ENCODE peak calls at places on chromosomes 13 and 19, in eight cellular contexts. A is RWPE2, G is PC-9, K is fibroblast of lung, T is body of pancreas, X is GM23338, J is colonic mucosa, F is HCT116. V is an unnamed sample.
A peak's percentile ranks its signal among the peaks of the same experiment; 100 is the strongest.

GRCh38 chr19:2329528-2329927 is 1.0 kb downstream of the SPPL2B start:
- DNase-seq in A (no peak), G (no peak), K (no peak), T (no peak), X (no peak), J (peak; percentile 36), F (no peak), V (no peak)

GRCh38 chr19:42092350-42092749 is 16.4 kb downstream of the ZNF574 start:
- DNase-seq in A (no peak), G (peak; percentile 59), K (no peak), T (peak; percentile 36), X (peak; percentile 82), J (peak; percentile 63), F (no peak), V (peak; percentile 45)

GRCh38 chr13:27309967-27310598 is 39.5 kb downstream of the RASL11A start:
- DNase-seq in A (no peak), G (peak; percentile 71), K (peak; percentile 23), T (no peak), X (no peak), J (no peak), F (peak; percentile 56), V (no peak)

GRCh38 chr19:54114340-54114826 is 1.1 kb downstream of the TFPT start:
- DNase-seq in A (no peak), G (no peak), K (peak; percentile 53), T (peak; percentile 52), X (peak; percentile 64), J (peak; percentile 53), F (no peak), V (no peak)

GRCh38 chr13:98925949-98926348 is 51.9 kb downstream of the DOCK9 start:
- DNase-seq in A (no peak), G (peak; percentile 50), K (no peak), T (no peak), X (peak; percentile 32), J (no peak), F (no peak), V (no peak)

GRCh38 chr13:48497669-48498068 is 35.2 kb downstream of the RCBTB2 start:
- DNase-seq in A (no peak), G (no peak), K (no peak), T (no peak), X (no peak), J (no peak), F (no peak), V (no peak)

GRCh38 chr13:72931311-72931710 is 127.5 kb upstream of the KLF5 start:
- DNase-seq in A (no peak), G (no peak), K (no peak), T (no peak), X (no peak), J (no peak), F (no peak), V (no peak)

GRCh38 chr19:15466851-15467733 is 2.7 kb upstream of the RASAL3 start:
- DNase-seq in A (no peak), G (peak; percentile 80), K (peak; percentile 79), T (no peak), X (no peak), J (no peak), F (no peak), V (no peak)

GRCh38 chr19:34461375-34462100 is 20.0 kb upstream of the WTIP start:
- DNase-seq in A (no peak), G (no peak), K (peak; percentile 41), T (no peak), X (no peak), J (no peak), F (no peak), V (no peak)

GRCh38 chr13:46615888-46616531 is 63.0 kb downstream of the LRCH1 start:
- DNase-seq in A (no peak), G (no peak), K (peak; percentile 20), T (no peak), X (no peak), J (no peak), F (no peak), V (no peak)

GRCh38 chr13:46617382-46617781 is 64.4 kb downstream of the LRCH1 start:
- DNase-seq in A (no peak), G (no peak), K (no peak), T (no peak), X (no peak), J (no peak), F (no peak), V (no peak)

GRCh38 chr13:46613409-46614049 is 60.6 kb downstream of the LRCH1 start:
- DNase-seq in A (no peak), G (no peak), K (no peak), T (no peak), X (peak; percentile 69), J (no peak), F (no peak), V (no peak)

GRCh38 chr13:46612258-46612657 is 59.3 kb downstream of the LRCH1 start:
- DNase-seq in A (no peak), G (no peak), K (no peak), T (no peak), X (no peak), J (no peak), F (no peak), V (no peak)

DNA sequence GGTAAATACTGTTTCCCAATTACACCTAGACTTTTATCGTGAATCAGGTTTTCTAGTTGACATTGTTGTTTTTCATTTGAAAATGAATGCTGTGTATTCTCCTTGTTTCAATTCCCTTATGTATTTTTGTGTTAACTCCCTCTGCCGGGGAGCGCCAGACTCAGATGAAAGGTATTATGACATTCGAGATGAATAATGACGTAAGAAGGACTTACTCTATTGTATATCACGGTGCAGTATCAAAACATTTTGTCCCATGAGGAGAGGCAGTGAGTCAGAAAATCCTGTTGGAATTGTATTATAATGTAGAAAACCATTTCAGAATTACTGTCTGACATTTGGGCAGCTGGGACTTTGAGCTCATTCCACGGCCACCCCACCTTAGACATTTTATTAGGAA is 61.6 kb downstream of the LRCH1 start:
- DNase-seq in A (no peak), G (no peak), K (peak; percentile 62), T (no peak), X (no peak), J (no peak), F (no peak), V (peak; percentile 48)
- TF ChIP-seq CTCF in A (peak; percentile 35), G (no peak), K (peak; percentile 51), T (no peak), X (no peak), J (no peak), F (no peak), V (peak; percentile 10)

GRCh38 chr19:29837448-29837961 is 25.7 kb downstream of the CCNE1 start:
- DNase-seq in A (no peak), G (no peak), K (no peak), T (no peak), X (no peak), J (no peak), F (no peak), V (no peak)
- H3K27ac ChIP-seq in A (no peak overlapping the region), G (no peak overlapping the region), K (no peak overlapping the region), T (no peak overlapping the region), X (no peak overlapping the region), J (no peak overlapping the region), F (no peak overlapping the region), V (no peak overlapping the region)

GRCh38 chr19:51904331-51905165 is at the start of gene ZNF649:
- DNase-seq in A (peak; percentile 81), G (peak; percentile 82), K (peak; percentile 82), T (peak; percentile 87), X (peak; percentile 96), J (peak; percentile 86), F (peak; percentile 82), V (peak; percentile 84)
- TF ChIP-seq CTCF in A (peak; percentile 35), G (no peak), K (peak; percentile 13), T (peak; percentile 12), X (peak; percentile 30), J (no peak), F (peak; percentile 12), V (no peak)

GRCh38 chr19:1213391-1214286 is 8.1 kb downstream of the STK11 start:
- DNase-seq in A (peak; percentile 81), G (no peak), K (peak; percentile 78), T (peak; percentile 73), X (no peak), J (peak; percentile 78), F (no peak), V (peak; percentile 65)
- H3K27ac ChIP-seq in A (peak overlapping the region; percentile 93), G (no peak overlapping the region), K (peak overlapping the region; percentile 57), T (peak overlapping the region; percentile 75), X (peak overlapping the region; percentile 84), J (peak overlapping the region; percentile 72), F (peak overlapping the region; percentile 56), V (peak overlapping the region; percentile 98)

GRCh38 chr19:9996541-9996940 is 13.8 kb downstream of the COL5A3 start:
- DNase-seq in A (no peak), G (no peak), K (peak; percentile 47), T (no peak), X (no peak), J (no peak), F (no peak), V (no peak)
- TF ChIP-seq CTCF in A (no peak), G (no peak), K (no peak), T (no peak), X (no peak), J (no peak), F (no peak), V (no peak)

V was measured in RWPE1.